ENCODE peak calls at places on chromosomes 6 and 20, in five cellular contexts. R is NCI-H1417; L is iPS-NIHi11; B is activated CD4-positive, CD25-positive, alpha-beta regulatory T cell; E is Kasumi-1. K is an unnamed sample.

GRCh38 chr6:152573762-152574161 is 63.4 kb downstream of the SYNE1 start:
- DNase-seq in R (no peak), L (no peak), B (no peak), E (no peak), K (no peak)

GRCh38 chr20:53034899-53035298 is 62.7 kb downstream of the TSHZ2 start:
- DNase-seq in R (no peak), L (peak; percentile 9), B (no peak), E (no peak), K (no peak)

GRCh38 chr6:10403385-10404106 is 11.3 kb downstream of the TFAP2A start:
- DNase-seq in R (no peak), L (no peak), B (no peak), E (peak; percentile 80), K (peak; percentile 33)

GRCh38 chr6:5475779-5476178 is 214.5 kb downstream of the FARS2 start:
- DNase-seq in R (no peak), L (no peak), B (no peak), E (no peak), K (no peak)

GRCh38 chr6:41059569-41059968 is 6.6 kb downstream of the APOBEC2 start:
- DNase-seq in R (no peak), L (no peak), B (no peak), E (no peak), K (no peak)

GRCh38 chr20:53883098-53883762 is 187.2 kb downstream of the BCAS1 start:
- DNase-seq in R (no peak), L (no peak), B (no peak), E (no peak), K (no peak)

GRCh38 chr20:4160761-4161305 is 145.5 kb upstream of the RNF24 start:
- DNase-seq in R (no peak), L (peak; percentile 58), B (no peak), E (no peak), K (peak; percentile 85)

GRCh38 chr6:53474010-53474409 is 70.9 kb downstream of the GCLC start:
- DNase-seq in R (no peak), L (no peak), B (no peak), E (no peak), K (no peak)

GRCh38 chr6:42400886-42401604 is 50.7 kb downstream of the TRERF1 start:
- DNase-seq in R (no peak), L (no peak), B (no peak), E (no peak), K (no peak)

GRCh38 chr6:8268606-8269005 is 166.3 kb upstream of the EEF1E1 start:
- DNase-seq in R (no peak), L (no peak), B (no peak), E (no peak), K (no peak)

GRCh38 chr20:32664352-32665159 is 9.2 kb downstream of the C20orf203 start:
- DNase-seq in R (no peak), L (no peak), B (no peak), E (no peak), K (no peak)

GRCh38 chr6:85496009-85496579 is 46.2 kb downstream of the NT5E start:
- DNase-seq in R (no peak), L (no peak), B (no peak), E (no peak), K (no peak)

GRCh38 chr6:122789862-122790739 is 1.0 kb downstream of the SMPDL3A start:
- DNase-seq in R (peak; percentile 76), L (peak; percentile 21), B (no peak), E (peak; percentile 24), K (peak; percentile 67)

GRCh38 chr6:44126320-44127149 is 717 bp downstream of the MRPL14 start:
- DNase-seq in R (peak; percentile 22), L (peak; percentile 76), B (peak; percentile 35), E (peak; percentile 44), K (no peak)

GRCh38 chr6:169038691-169039090 is 215.0 kb downstream of the THBS2 start:
- DNase-seq in R (no peak), L (no peak), B (no peak), E (no peak), K (no peak)

K was measured in pons.